ENCODE peak calls at places on chromosome 10, in five cellular contexts. R is uterus, K is HTR-8/SVneo, S is endodermal cell, J is NCI-H510A treated with DMSO at 0.1 percent for 48 hours. P is an unnamed sample.

GRCh38 chr10:20494474-20494873 is 402.6 kb downstream of the NEBL start:
- DNase-seq in R (no peak), J (no peak), K (no peak), S (no peak), P (no peak)

GRCh38 chr10:7070950-7071349 is 339.9 kb downstream of the SFMBT2 start:
- DNase-seq in S (no peak), K (no peak), R (no peak), J (no peak), P (no peak)

GRCh38 chr10:49359349-49360231 is 36.3 kb downstream of the DRGX start:
- DNase-seq in K (no peak), S (peak; percentile 81), J (peak; percentile 56), R (no peak), P (peak; percentile 39)

GRCh38 chr10:120286280-120286679 is 170.7 kb upstream of the PLPP4 start:
- DNase-seq in K (no peak), J (peak; percentile 1), S (no peak), R (no peak), P (no peak)

GRCh38 chr10:114349505-114350211 is 54.6 kb downstream of the AFAP1L2 start:
- DNase-seq in R (peak; percentile 68), S (no peak), K (no peak), J (peak; percentile 27), P (no peak)

GRCh38 chr10:47403401-47404318 is 19.6 kb upstream of the ZNF488 start:
- DNase-seq in K (no peak), S (peak; percentile 66), J (no peak), R (peak; percentile 8), P (no peak)

GRCh38 chr10:79007037-79007842 is 61.5 kb upstream of the ZMIZ1 start:
- DNase-seq in S (no peak), K (no peak), R (peak; percentile 54), J (peak; percentile 76), P (peak; percentile 37)

GRCh38 chr10:1612910-1613309 is 124.4 kb downstream of the ADARB2 start:
- DNase-seq in S (peak; percentile 34), J (no peak), K (no peak), R (no peak), P (no peak)

GRCh38 chr10:7544203-7544602 is 122.6 kb downstream of the ITIH5 start:
- DNase-seq in R (no peak), K (no peak), S (no peak), J (no peak), P (no peak)

GRCh38 chr10:104735036-104735435 is 93.9 kb downstream of the SORCS3 start:
- DNase-seq in R (no peak), K (no peak), S (peak; percentile 86), J (no peak), P (peak; percentile 57)

GRCh38 chr10:130074639-130075038 is 36.0 kb downstream of the C10orf143 start:
- DNase-seq in K (no peak), J (no peak), R (no peak), S (no peak), P (no peak)

GRCh38 chr10:129936266-129936922 is 27.7 kb downstream of the EBF3 start:
- DNase-seq in S (no peak), K (no peak), J (no peak), R (no peak), P (no peak)

GRCh38 chr10:34814228-34815173 is 595 bp downstream of the PARD3 start:
- DNase-seq in S (peak; percentile 89), J (peak; percentile 43), R (peak; percentile 58), K (peak; percentile 69), P (peak; percentile 81)

GRCh38 chr10:86073199-86073977 is 293.2 kb downstream of the GRID1 start:
- DNase-seq in R (no peak), K (no peak), S (peak; percentile 34), J (no peak), P (no peak)

GRCh38 chr10:36946598-36946997 is 178.8 kb upstream of the ANKRD30A start:
- DNase-seq in J (no peak), K (no peak), S (no peak), R (no peak), P (no peak)

GRCh38 chr10:59073456-59074053 is 102.9 kb upstream of the PHYHIPL start:
- DNase-seq in J (no peak), R (no peak), S (no peak), K (no peak), P (no peak)